ENCODE peak calls at places on chromosomes 1 and 21, in seven cellular contexts. Y, V, C, X, Q, K and D are unnamed samples.

GRCh38 chr1:234840843-234841242 is 230.9 kb upstream of the IRF2BP2 start:
- DNase-seq in Y (no peak), V (no peak), C (no peak), X (no peak), Q (no peak), K (no peak), D (no peak)

GRCh38 chr1:110060034-110060661 is 10.3 kb downstream of the ALX3 start:
- DNase-seq in Y (peak; percentile 55), V (peak; percentile 53), C (peak; percentile 64), X (no peak), Q (peak; percentile 57), K (no peak), D (peak; percentile 78)

GRCh38 chr1:230857822-230858221 is 10.5 kb downstream of the C1orf198 start:
- DNase-seq in Y (no peak), V (no peak), C (no peak), X (peak; percentile 70), Q (no peak), K (no peak), D (no peak)

GRCh38 chr21:36396971-36397370 is 11.8 kb downstream of the CHAF1B start:
- DNase-seq in Y (no peak), V (no peak), C (no peak), X (no peak), Q (no peak), K (no peak), D (no peak)

GRCh38 chr21:44368711-44369446 is 15.5 kb downstream of the TRPM2 start:
- DNase-seq in Y (no peak), V (peak; percentile 28), C (no peak), X (no peak), Q (no peak), K (no peak), D (no peak)

GRCh38 chr1:20896824-20897223 is 109.7 kb upstream of the HP1BP3 start:
- DNase-seq in Y (no peak), V (no peak), C (no peak), X (no peak), Q (no peak), K (peak; percentile 58), D (no peak)

GRCh38 chr21:25646541-25646940 is 7.5 kb downstream of the JAM2 start:
- DNase-seq in Y (no peak), V (peak; percentile 31), C (no peak), X (no peak), Q (no peak), K (no peak), D (peak; percentile 96)

GRCh38 chr21:41691205-41692203 is 75.3 kb downstream of the RIPK4 start:
- DNase-seq in Y (no peak), V (no peak), C (no peak), X (no peak), Q (no peak), K (no peak), D (no peak)

GRCh38 chr1:33471416-33471815 is 1.0 kb upstream of the ZSCAN20 start:
- DNase-seq in Y (no peak), V (no peak), C (no peak), X (no peak), Q (no peak), K (no peak), D (no peak)

GRCh38 chr1:111448482-111448917 is 556 bp downstream of the WDR77 start:
- DNase-seq in Y (no peak), V (no peak), C (no peak), X (peak; percentile 12), Q (no peak), K (peak; percentile 48), D (no peak)

GRCh38 chr1:246659594-246660140 is 64.5 kb upstream of the SCCPDH start:
- DNase-seq in Y (no peak), V (no peak), C (no peak), X (no peak), Q (no peak), K (no peak), D (no peak)

GRCh38 chr1:9078949-9079500 is 9.6 kb upstream of the SLC2A5 start:
- DNase-seq in Y (no peak), V (no peak), C (no peak), X (no peak), Q (no peak), K (no peak), D (no peak)

GRCh38 chr1:31701137-31701736 is 2.6 kb downstream of the COL16A1 start:
- DNase-seq in Y (no peak), V (no peak), C (peak; percentile 78), X (peak; percentile 98), Q (no peak), K (peak; percentile 93), D (peak; percentile 8)

GRCh38 chr1:6962956-6963915 is 178.0 kb downstream of the CAMTA1 start:
- DNase-seq in Y (peak; percentile 15), V (peak; percentile 99), C (peak; percentile 90), X (no peak), Q (peak; percentile 48), K (no peak), D (peak; percentile 99)

GRCh38 chr1:79599257-79599656 is 592.7 kb upstream of the ADGRL4 start:
- DNase-seq in Y (no peak), V (no peak), C (no peak), X (no peak), Q (no peak), K (no peak), D (no peak)
- H3K9me3 ChIP-seq in Y (no peaks in the 10 kb centered on the region), V (no peaks in the 10 kb centered on the region), C (no peaks in the 10 kb centered on the region), X (no peaks in the 10 kb centered on the region), Q (no peaks in the 10 kb centered on the region), K (no peaks in the 10 kb centered on the region), D (no peaks in the 10 kb centered on the region)

DNA sequence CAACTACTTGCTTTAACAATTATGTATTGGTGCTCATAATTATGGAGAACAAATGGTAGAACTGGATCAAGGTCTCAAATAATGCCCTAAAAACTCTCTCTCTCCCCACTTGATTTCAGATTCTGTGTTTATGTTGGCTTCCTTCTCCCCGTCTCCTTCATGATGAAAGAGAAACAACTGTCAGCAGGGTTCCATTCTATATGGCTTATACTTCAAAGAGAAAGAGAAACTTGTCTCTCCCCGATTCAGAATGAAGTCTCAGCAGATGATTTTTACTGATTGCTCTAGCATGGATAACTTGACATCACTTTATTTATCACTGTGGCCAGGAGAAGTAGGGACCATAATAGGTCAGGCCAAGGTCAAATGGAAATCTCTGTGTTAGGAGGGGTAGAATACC is 575.6 kb downstream of the AGBL4 start:
- DNase-seq in Y (no peak), V (no peak), C (no peak), X (no peak), Q (no peak), K (no peak), D (no peak)
- H3K9me3 ChIP-seq in Y (no peaks in the 10 kb centered on the region), V (peaks cover 53% of the 10 kb centered on the region), C (peaks cover 16% of the 10 kb centered on the region), X (peaks cover 11% of the 10 kb centered on the region), Q (peaks cover 3% of the 10 kb centered on the region), K (no peaks in the 10 kb centered on the region), D (no peaks in the 10 kb centered on the region)

GRCh38 chr1:202281316-202282016 is 60.3 kb downstream of the UBE2T start:
- DNase-seq in Y (no peak), V (no peak), C (no peak), X (peak; percentile 81), Q (no peak), K (no peak), D (no peak)
- H3K9me3 ChIP-seq in Y (no peaks in the 10 kb centered on the region), V (no peaks in the 10 kb centered on the region), C (no peaks in the 10 kb centered on the region), X (no peaks in the 10 kb centered on the region), Q (no peaks in the 10 kb centered on the region), K (no peaks in the 10 kb centered on the region), D (no peaks in the 10 kb centered on the region)

GRCh38 chr1:248699099-248699498 is 3.5 kb downstream of the OR14I1 start:
- DNase-seq in Y (no peak), V (no peak), C (no peak), X (no peak), Q (no peak), K (no peak), D (no peak)

GRCh38 chr1:248703674-248704073 is 1.1 kb upstream of the OR14I1 start:
- DNase-seq in Y (no peak), V (no peak), C (no peak), X (no peak), Q (no peak), K (no peak), D (no peak)

GRCh38 chr1:248710305-248710900 is 7.8 kb upstream of the OR14I1 start:
- DNase-seq in Y (no peak), V (no peak), C (no peak), X (no peak), Q (no peak), K (no peak), D (no peak)

GRCh38 chr1:248702714-248703113 is at the start of gene OR14I1:
- DNase-seq in Y (no peak), V (no peak), C (no peak), X (no peak), Q (no peak), K (no peak), D (no peak)

DNA sequence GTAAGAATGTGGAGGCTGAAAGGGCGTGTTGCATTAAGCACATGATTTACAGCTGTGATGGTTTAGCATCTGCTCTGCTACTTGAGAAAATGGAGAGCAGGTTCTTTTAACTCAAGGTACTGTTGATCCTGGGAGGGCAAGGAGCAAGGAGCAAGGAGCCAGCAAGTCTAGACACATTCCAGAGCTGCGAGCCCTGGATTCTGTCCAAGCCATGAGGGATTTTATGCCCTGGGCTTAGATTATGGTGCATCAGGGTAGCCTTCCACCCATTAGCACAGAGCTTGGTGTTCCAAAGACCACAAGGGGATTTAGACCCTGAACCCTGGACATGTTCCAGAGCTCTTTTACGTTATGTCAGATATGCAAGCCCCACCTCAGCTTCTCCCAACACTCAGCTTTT is 2.0 kb upstream of the OR14I1 start:
- DNase-seq in Y (no peak), V (no peak), C (no peak), X (no peak), Q (no peak), K (no peak), D (no peak)
- H3K9me3 ChIP-seq in Y (no peaks in the 10 kb centered on the region), V (peaks cover 23% of the 10 kb centered on the region), C (no peaks in the 10 kb centered on the region), X (peaks cover 12% of the 10 kb centered on the region), Q (no peaks in the 10 kb centered on the region), K (peaks cover 6% of the 10 kb centered on the region), D (no peaks in the 10 kb centered on the region)

GRCh38 chr1:116751626-116752025 is 2.6 kb upstream of the CD2 start:
- DNase-seq in Y (no peak), V (no peak), C (no peak), X (no peak), Q (no peak), K (no peak), D (no peak)

GRCh38 chr1:116751149-116751548 is 3.1 kb upstream of the CD2 start:
- DNase-seq in Y (no peak), V (no peak), C (no peak), X (no peak), Q (no peak), K (no peak), D (no peak)

GRCh38 chr1:116743535-116743934 is 10.7 kb upstream of the CD2 start:
- DNase-seq in Y (no peak), V (no peak), C (no peak), X (no peak), Q (no peak), K (no peak), D (no peak)

DNA sequence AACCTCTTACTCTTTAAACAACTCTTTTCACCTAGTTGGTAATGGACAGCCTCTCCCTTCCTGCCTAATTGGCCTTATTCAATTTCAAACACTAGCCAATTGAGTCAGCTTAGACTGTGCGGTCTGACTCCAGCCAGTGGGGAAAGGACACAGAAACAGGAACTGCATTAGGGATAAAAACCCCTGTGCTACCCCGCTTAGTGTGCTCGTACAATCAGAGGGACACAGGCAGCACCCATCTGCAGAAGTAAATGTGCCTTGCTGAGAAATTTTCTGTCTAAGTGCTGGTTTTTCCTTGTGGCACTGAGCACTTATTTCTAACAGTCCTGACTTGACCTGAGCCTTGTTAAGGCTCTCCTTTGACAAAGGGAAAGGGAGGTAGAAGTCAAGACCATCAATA is 6.0 kb upstream of the CD2 start:
- DNase-seq in Y (no peak), V (peak; percentile 14), C (no peak), X (no peak), Q (no peak), K (no peak), D (no peak)
- H3K9me3 ChIP-seq in Y (peaks cover 50% of the 10 kb centered on the region), V (no peaks in the 10 kb centered on the region), C (peaks cover 38% of the 10 kb centered on the region), X (peaks cover 11% of the 10 kb centered on the region), Q (peaks cover 65% of the 10 kb centered on the region), K (peaks cover 34% of the 10 kb centered on the region), D (peaks cover 14% of the 10 kb centered on the region)